ENCODE peak calls at places on chromosomes 13 and 19, in nine cellular contexts. A is effector memory CD4-positive, alpha-beta T cell; E is CD4-positive, CD25-positive, alpha-beta regulatory T cell; C is cardiac muscle cell; F is HAP-1; M is transverse colon; O is IMR-90; H is breast epithelium; L is dorsolateral prefrontal cortex. U is an unnamed sample.

GRCh38 chr19:47512183-47512947 is 2.5 kb downstream of the NAPA start:
- DNase-seq in A (no peak), E (no peak), C (no peak), F (no peak), M (peak), O (peak), H (no peak), L (no peak), U (no peak)

GRCh38 chr19:13981021-13981420 is 25.1 kb downstream of the RFX1 start:
- DNase-seq in A (no peak), E (no peak), C (no peak), F (no peak), M (no peak), O (no peak), H (no peak), L (no peak), U (no peak)

GRCh38 chr19:13881692-13882418 is 4.9 kb downstream of the NANOS3 start:
- DNase-seq in A (peak), E (no peak), C (no peak), F (no peak), M (peak), O (peak), H (no peak), L (no peak), U (peak)

GRCh38 chr19:6694147-6694815 is 24.3 kb upstream of the TNFSF14 start:
- DNase-seq in A (no peak), E (no peak), C (no peak), F (no peak), M (no peak), O (no peak), H (no peak), L (no peak), U (no peak)

GRCh38 chr13:44257806-44258205 is 115.8 kb upstream of the SERP2 start:
- DNase-seq in A (no peak), E (no peak), C (no peak), F (no peak), M (no peak), O (no peak), H (no peak), L (no peak), U (no peak)

GRCh38 chr19:6286676-6287075 is 6.9 kb upstream of the MLLT1 start:
- DNase-seq in A (no peak), E (no peak), C (no peak), F (no peak), M (no peak), O (no peak), H (no peak), L (no peak), U (no peak)

GRCh38 chr19:40348961-40349507 is 539 bp downstream of the PLD3 start:
- DNase-seq in A (no peak), E (no peak), C (no peak), F (no peak), M (no peak), O (peak), H (no peak), L (no peak), U (peak)

GRCh38 chr13:94849254-94849653 is 136.9 kb upstream of the SOX21 start:
- DNase-seq in A (no peak), E (no peak), C (no peak), F (no peak), M (no peak), O (no peak), H (no peak), L (no peak), U (no peak)

GRCh38 chr13:49302817-49303216 is 55.1 kb downstream of the CDADC1 start:
- DNase-seq in A (no peak), E (no peak), C (no peak), F (no peak), M (no peak), O (no peak), H (no peak), L (no peak), U (no peak)

GRCh38 chr19:12140545-12141404 is 625 bp upstream of the ZNF20 start:
- DNase-seq in A (peak), E (peak), C (peak), F (peak), M (peak), O (peak), H (peak), L (peak), U (peak)

GRCh38 chr13:26679945-26680516 is 80.6 kb downstream of the GPR12 start:
- DNase-seq in A (no peak), E (no peak), C (peak), F (no peak), M (no peak), O (peak), H (no peak), L (no peak), U (no peak)

GRCh38 chr19:3506384-3507340 is 551 bp downstream of the FZR1 start:
- DNase-seq in A (no peak), E (peak), C (peak), F (peak), M (peak), O (no peak), H (no peak), L (no peak), U (peak)

GRCh38 chr19:1768248-1768647 is 14.9 kb downstream of the ONECUT3 start:
- DNase-seq in A (no peak), E (no peak), C (peak), F (peak), M (peak), O (no peak), H (no peak), L (no peak), U (no peak)

GRCh38 chr19:32387701-32388392 is 17.7 kb upstream of the DPY19L3 start:
- DNase-seq in A (no peak), E (no peak), C (no peak), F (no peak), M (peak), O (peak), H (no peak), L (no peak), U (no peak)

GRCh38 chr19:49554701-49555181 is 25.6 kb downstream of the NOSIP start:
- DNase-seq in A (peak), E (no peak), C (no peak), F (no peak), M (peak), O (no peak), H (no peak), L (no peak), U (peak)

GRCh38 chr13:101875717-101876393 is 423.4 kb downstream of the ITGBL1 start:
- DNase-seq in A (no peak), E (no peak), C (no peak), F (no peak), M (no peak), O (peak), H (peak), L (no peak), U (no peak)

GRCh38 chr13:40187324-40187795 is 479.1 kb downstream of the FOXO1 start:
- DNase-seq in A (peak), E (peak), C (no peak), F (no peak), M (no peak), O (no peak), H (no peak), L (no peak), U (peak)

GRCh38 chr19:40802300-40803169 is 3.5 kb downstream of the EGLN2 start:
- DNase-seq in A (no peak), E (no peak), C (no peak), F (no peak), M (peak), O (no peak), H (no peak), L (no peak), U (peak)

GRCh38 chr13:51838235-51838846 is 6.6 kb downstream of the TMEM272 start:
- DNase-seq in A (no peak), E (no peak), C (no peak), F (no peak), M (no peak), O (peak), H (no peak), L (no peak), U (no peak)

GRCh38 chr19:40356681-40357595 is 8.4 kb downstream of the PLD3 start:
- DNase-seq in A (no peak), E (no peak), C (no peak), F (no peak), M (no peak), O (peak), H (no peak), L (no peak), U (no peak)

GRCh38 chr13:100495455-100495854 is 93.1 kb downstream of the GGACT start:
- DNase-seq in A (no peak), E (no peak), C (no peak), F (no peak), M (no peak), O (no peak), H (no peak), L (no peak), U (no peak)

GRCh38 chr13:34458756-34459462 is 483.2 kb upstream of the NBEA start:
- DNase-seq in A (no peak), E (no peak), C (no peak), F (no peak), M (no peak), O (no peak), H (no peak), L (no peak), U (no peak)

GRCh38 chr19:8363803-8364771 is at the start of gene ANGPTL4:
- DNase-seq in A (no peak), E (no peak), C (peak), F (peak), M (peak), O (peak), H (peak), L (no peak), U (peak)

GRCh38 chr19:9735986-9736385 is 32.6 kb downstream of the ZNF846 start:
- DNase-seq in A (no peak), E (no peak), C (no peak), F (no peak), M (no peak), O (no peak), H (no peak), L (no peak), U (no peak)

GRCh38 chr13:113070855-113071254 is 34.7 kb upstream of the F7 start:
- DNase-seq in A (no peak), E (no peak), C (no peak), F (no peak), M (no peak), O (no peak), H (no peak), L (no peak), U (no peak)

GRCh38 chr13:66400292-66400691 is 829.8 kb downstream of the PCDH9 start:
- DNase-seq in A (no peak), E (no peak), C (no peak), F (no peak), M (no peak), O (no peak), H (no peak), L (no peak), U (no peak)

GRCh38 chr19:7865262-7865911 is 8.8 kb downstream of the PRR36 start:
- DNase-seq in A (no peak), E (no peak), C (no peak), F (no peak), M (no peak), O (no peak), H (no peak), L (no peak), U (no peak)

GRCh38 chr19:36665832-36666231 is 805 bp downstream of the ZNF461 start:
- DNase-seq in A (no peak), E (no peak), C (no peak), F (no peak), M (no peak), O (no peak), H (no peak), L (no peak), U (no peak)
- H3K4me3 ChIP-seq in A (peak), E (peak), C (peak), F (peak), M (peak), O (peak), H (peak), L (peak), U (peak)

DNA sequence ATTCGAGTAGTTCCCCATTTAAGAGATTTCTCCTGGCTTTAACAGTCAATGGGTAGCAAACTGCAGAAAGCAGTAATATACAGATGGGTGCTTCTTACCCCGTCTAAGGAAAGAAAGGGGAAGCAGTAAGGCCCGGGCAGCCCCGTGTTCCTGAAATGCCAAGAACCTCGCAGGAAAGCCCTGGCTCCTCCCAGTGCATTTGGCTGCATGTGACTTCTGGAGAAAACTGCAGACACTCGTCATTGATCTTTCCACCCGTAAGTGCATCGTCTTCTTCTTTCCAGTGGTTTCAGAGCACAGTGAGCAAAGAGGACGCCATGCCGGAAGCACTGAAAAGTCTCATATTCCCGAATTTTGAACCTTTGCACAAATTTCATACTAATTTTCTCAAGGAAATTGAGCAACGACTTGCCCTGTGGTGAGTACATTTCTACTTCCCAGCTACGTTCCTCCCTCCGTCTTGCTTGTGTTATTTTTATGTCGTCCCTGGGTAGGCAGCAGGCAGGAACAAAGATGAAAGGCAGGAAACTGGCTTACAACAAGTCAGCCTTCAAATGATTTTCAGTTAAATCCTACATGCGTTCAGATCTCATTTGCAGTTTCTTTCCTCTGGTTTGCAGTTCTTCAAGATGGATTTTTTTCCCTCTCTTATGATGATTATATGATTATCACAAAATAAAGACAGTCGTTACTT is 165.1 kb downstream of the STK24 start:
- DNase-seq in A (no peak), E (no peak), C (no peak), F (no peak), M (peak), O (no peak), H (no peak), L (no peak), U (no peak)
- H3K4me3 ChIP-seq in A (no peak), E (peak), C (no peak), F (no peak), M (no peak), O (no peak), H (no peak), L (no peak), U (peak)

GRCh38 chr19:17515408-17516149 is 4.1 kb downstream of the PGLS start:
- DNase-seq in A (no peak), E (no peak), C (no peak), F (no peak), M (no peak), O (no peak), H (no peak), L (no peak), U (no peak)

GRCh38 chr19:17522988-17523872 is 11.8 kb downstream of the PGLS start:
- DNase-seq in A (no peak), E (no peak), C (no peak), F (no peak), M (peak), O (no peak), H (no peak), L (no peak), U (peak)

GRCh38 chr19:17517898-17518297 is 6.4 kb downstream of the PGLS start:
- DNase-seq in A (no peak), E (no peak), C (no peak), F (no peak), M (no peak), O (no peak), H (no peak), L (no peak), U (no peak)

GRCh38 chr19:17520865-17521264 is 9.4 kb downstream of the PGLS start:
- DNase-seq in A (no peak), E (no peak), C (no peak), F (no peak), M (no peak), O (no peak), H (no peak), L (no peak), U (no peak)

DNA sequence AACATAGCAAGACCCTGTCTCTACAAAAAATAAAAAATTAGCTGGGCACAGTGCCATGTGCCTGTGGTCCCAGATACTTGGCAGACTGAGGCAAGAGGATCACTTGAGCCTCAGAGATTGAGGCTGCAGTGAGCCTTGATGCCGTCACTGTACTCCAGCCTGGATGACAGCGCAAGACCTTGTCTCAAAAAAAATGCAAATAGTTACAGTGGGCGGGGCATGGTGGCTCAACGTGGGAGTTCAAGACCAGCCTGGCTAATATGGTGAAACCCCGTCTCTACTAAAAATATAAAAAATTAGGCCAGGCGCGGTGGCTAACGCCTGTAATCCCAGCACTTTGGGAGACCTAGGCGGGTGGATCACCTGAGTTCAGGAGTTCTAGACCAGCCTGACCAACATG is 8.5 kb downstream of the PGLS start:
- DNase-seq in A (no peak), E (no peak), C (no peak), F (no peak), M (no peak), O (no peak), H (no peak), L (no peak), U (no peak)
- H3K4me3 ChIP-seq in A (no peak), E (no peak), C (no peak), F (no peak), M (no peak), O (no peak), H (no peak), L (no peak), U (no peak)

DNA sequence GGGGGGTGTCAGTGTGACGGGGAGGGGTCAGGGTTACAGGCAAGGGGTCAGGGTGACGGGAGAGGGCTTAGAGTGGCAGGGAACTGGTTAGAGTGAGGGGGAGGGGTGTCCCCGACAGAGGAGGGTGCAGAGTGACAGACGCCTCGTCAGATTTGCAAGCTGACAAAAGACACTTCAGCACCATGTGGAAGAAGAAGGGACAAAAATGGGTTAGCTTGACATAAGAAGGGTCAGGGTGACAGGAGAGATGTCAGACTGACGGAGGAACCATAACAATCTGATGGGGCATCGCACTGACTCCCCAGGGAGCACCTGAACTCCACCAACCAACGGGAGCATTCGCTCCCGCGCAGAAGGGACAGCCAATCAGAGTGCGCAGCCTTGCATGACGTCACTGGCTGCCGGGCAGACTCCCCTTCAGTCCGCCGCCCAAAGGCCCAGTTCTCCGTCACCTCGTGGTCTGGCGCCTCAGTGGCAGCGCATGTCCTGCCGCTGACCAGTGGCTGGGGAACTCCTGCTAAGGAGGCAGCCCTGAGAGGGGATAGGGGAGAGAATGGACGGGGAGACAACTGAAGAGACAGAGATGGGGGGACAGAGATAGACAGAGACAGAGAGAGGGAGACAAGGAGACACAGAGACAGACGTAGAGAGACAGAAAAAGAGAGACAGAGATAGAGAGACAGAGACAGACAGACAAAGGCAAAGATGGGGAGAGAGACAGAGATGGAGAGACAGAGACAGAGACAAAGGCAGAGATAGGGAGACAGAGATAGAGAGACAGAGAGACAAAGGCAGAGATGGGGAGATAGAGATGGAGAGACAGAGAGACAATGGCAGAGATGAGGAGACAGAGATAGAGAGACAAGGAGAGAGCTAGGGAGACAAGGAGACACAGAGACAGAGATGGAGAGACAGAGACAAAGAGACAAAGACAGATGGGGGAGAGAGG is 30.2 kb downstream of the C19orf81 start:
- DNase-seq in A (peak), E (peak), C (peak), F (peak), M (peak), O (peak), H (peak), L (peak), U (peak)
- H3K4me3 ChIP-seq in A (no peak), E (no peak), C (no peak), F (no peak), M (no peak), O (no peak), H (no peak), L (no peak), U (no peak)

U was measured in CD8-positive, alpha-beta memory T cell.